ENCODE peak calls at places on chromosomes 3 and 15, in five cellular contexts. One of them, this sample, is unnamed.

GRCh38 chr3:117600112-117600511 is 890.5 kb downstream of the TUSC7 start:
- ATAC-seq in HepG2: no peak
- ATAC-seq in K562: no peak
- ATAC-seq in upper lobe of left lung: peak; percentile 43
- ATAC-seq in GM12878: no peak
- ATAC-seq in this sample: no peak

GRCh38 chr3:100270218-100270588 is 9.4 kb downstream of the TBC1D23 start:
- ATAC-seq in HepG2: no peak
- ATAC-seq in K562: peak; percentile 74
- ATAC-seq in upper lobe of left lung: no peak
- ATAC-seq in GM12878: peak; percentile 64
- ATAC-seq in this sample: no peak

GRCh38 chr3:130386604-130387263 is 41.3 kb downstream of the COL6A5 start:
- ATAC-seq in GM12878: no peak
- ATAC-seq in HepG2: no peak
- ATAC-seq in K562: peak; percentile 86
- ATAC-seq in upper lobe of left lung: no peak
- ATAC-seq in this sample: no peak

GRCh38 chr3:129517516-129517915 is 10.9 kb upstream of the RHO start:
- ATAC-seq in K562: no peak
- ATAC-seq in upper lobe of left lung: no peak
- ATAC-seq in GM12878: no peak
- ATAC-seq in HepG2: peak; percentile 11
- ATAC-seq in this sample: no peak

GRCh38 chr3:133588784-133589465 is 15.4 kb downstream of the CDV3 start:
- ATAC-seq in HepG2: no peak
- ATAC-seq in upper lobe of left lung: no peak
- ATAC-seq in K562: peak; percentile 23
- ATAC-seq in GM12878: peak; percentile 11
- ATAC-seq in this sample: no peak

GRCh38 chr3:101890716-101891115 is 41.4 kb downstream of the NFKBIZ start:
- ATAC-seq in upper lobe of left lung: no peak
- ATAC-seq in HepG2: no peak
- ATAC-seq in GM12878: peak; percentile 93
- ATAC-seq in K562: no peak
- ATAC-seq in this sample: no peak

GRCh38 chr3:172717493-172718088 is 6.7 kb upstream of the NCEH1 start:
- ATAC-seq in HepG2: peak; percentile 80
- ATAC-seq in upper lobe of left lung: no peak
- ATAC-seq in GM12878: peak; percentile 76
- ATAC-seq in K562: peak; percentile 82
- ATAC-seq in this sample: no peak

GRCh38 chr3:112773864-112774263 is 72.8 kb downstream of the CD200R1L start:
- ATAC-seq in K562: no peak
- ATAC-seq in upper lobe of left lung: no peak
- ATAC-seq in GM12878: peak; percentile 72
- ATAC-seq in HepG2: no peak
- ATAC-seq in this sample: no peak

GRCh38 chr3:128317698-128318231 is 148.9 kb downstream of the DNAJB8 start:
- ATAC-seq in GM12878: no peak
- ATAC-seq in upper lobe of left lung: no peak
- ATAC-seq in HepG2: no peak
- ATAC-seq in K562: no peak
- ATAC-seq in this sample: no peak

GRCh38 chr15:84098604-84099003 is 137.0 kb upstream of the GOLGA6L4 start:
- ATAC-seq in HepG2: no peak
- ATAC-seq in GM12878: no peak
- ATAC-seq in upper lobe of left lung: no peak
- ATAC-seq in K562: no peak
- ATAC-seq in this sample: no peak

GRCh38 chr3:64345351-64345750 is 120.1 kb upstream of the PRICKLE2 start:
- ATAC-seq in K562: no peak
- ATAC-seq in GM12878: no peak
- ATAC-seq in HepG2: no peak
- ATAC-seq in upper lobe of left lung: peak; percentile 80
- ATAC-seq in this sample: peak; percentile 76

GRCh38 chr3:51734572-51734907 is 27.7 kb downstream of the GRM2 start:
- ATAC-seq in K562: no peak
- ATAC-seq in HepG2: peak; percentile 58
- ATAC-seq in GM12878: no peak
- ATAC-seq in upper lobe of left lung: no peak
- ATAC-seq in this sample: no peak

GRCh38 chr3:99969133-99969532 is 145.2 kb downstream of the FILIP1L start:
- ATAC-seq in GM12878: no peak
- ATAC-seq in upper lobe of left lung: no peak
- ATAC-seq in K562: no peak
- ATAC-seq in HepG2: no peak
- ATAC-seq in this sample: no peak

GRCh38 chr3:105829879-105830622 is 38.8 kb downstream of the CBLB start:
- ATAC-seq in K562: no peak
- ATAC-seq in HepG2: no peak
- ATAC-seq in GM12878: no peak
- ATAC-seq in upper lobe of left lung: no peak
- ATAC-seq in this sample: no peak

GRCh38 chr3:114128231-114128630 is 50.6 kb downstream of the DRD3 start:
- ATAC-seq in upper lobe of left lung: no peak
- ATAC-seq in GM12878: no peak
- ATAC-seq in HepG2: no peak
- ATAC-seq in K562: no peak
- ATAC-seq in this sample: no peak

GRCh38 chr3:196518999-196519737 is 4.0 kb upstream of the SMCO1 start:
- ATAC-seq in HepG2: peak; percentile 96
- ATAC-seq in K562: peak; percentile 89
- ATAC-seq in upper lobe of left lung: no peak
- ATAC-seq in GM12878: peak; percentile 90
- ATAC-seq in this sample: peak; percentile 76

GRCh38 chr3:124741027-124741426 is 10.8 kb downstream of the UMPS start:
- ATAC-seq in upper lobe of left lung: no peak
- ATAC-seq in HepG2: no peak
- ATAC-seq in GM12878: no peak
- ATAC-seq in K562: no peak
- ATAC-seq in this sample: no peak

GRCh38 chr3:124745756-124746155 is 15.5 kb downstream of the UMPS start:
- ATAC-seq in K562: no peak
- ATAC-seq in HepG2: no peak
- ATAC-seq in upper lobe of left lung: no peak
- ATAC-seq in GM12878: no peak
- ATAC-seq in this sample: no peak

GRCh38 chr3:124747111-124747981 is 17.1 kb downstream of the UMPS start:
- ATAC-seq in HepG2: peak; percentile 52
- ATAC-seq in K562: peak; percentile 37
- ATAC-seq in upper lobe of left lung: peak; percentile 68
- ATAC-seq in GM12878: no peak
- ATAC-seq in this sample: no peak

GRCh38 chr3:124748560-124749198 is 18.4 kb downstream of the UMPS start:
- ATAC-seq in upper lobe of left lung: no peak
- ATAC-seq in K562: peak; percentile 65
- ATAC-seq in HepG2: peak; percentile 68
- ATAC-seq in GM12878: no peak
- ATAC-seq in this sample: no peak

GRCh38 chr3:124745092-124745491 is 14.8 kb downstream of the UMPS start:
- ATAC-seq in K562: no peak
- ATAC-seq in upper lobe of left lung: no peak
- ATAC-seq in HepG2: no peak
- ATAC-seq in GM12878: no peak
- ATAC-seq in this sample: no peak
- TF ChIP-seq EP300 in K562: no peak
- TF ChIP-seq EP300 in upper lobe of left lung: no peak
- TF ChIP-seq EP300 in HepG2: no peak
- TF ChIP-seq EP300 in GM12878: no peak
- TF ChIP-seq EP300 in this sample: no peak

GRCh38 chr3:43349759-43350158 is 63.4 kb downstream of the SNRK start:
- ATAC-seq in upper lobe of left lung: no peak
- ATAC-seq in K562: no peak
- ATAC-seq in GM12878: no peak
- ATAC-seq in HepG2: no peak
- ATAC-seq in this sample: no peak
- H3K9me3 ChIP-seq in upper lobe of left lung: peaks cover 15% of the 10 kb centered on the region
- H3K9me3 ChIP-seq in K562: peaks cover 1% of the 10 kb centered on the region
- H3K9me3 ChIP-seq in GM12878: no peaks in the 10 kb centered on the region
- H3K9me3 ChIP-seq in HepG2: peaks cover 6% of the 10 kb centered on the region
- H3K9me3 ChIP-seq in this sample: no peaks in the 10 kb centered on the region

GRCh38 chr15:90911906-90912769 is 9.0 kb downstream of the MAN2A2 start:
- ATAC-seq in GM12878: no peak
- ATAC-seq in upper lobe of left lung: no peak
- ATAC-seq in K562: no peak
- ATAC-seq in HepG2: no peak
- ATAC-seq in this sample: no peak
- H3K36me3 ChIP-seq in GM12878: peaks cover 15% of the 10 kb centered on the region
- H3K36me3 ChIP-seq in upper lobe of left lung: peaks cover 59% of the 10 kb centered on the region
- H3K36me3 ChIP-seq in K562: peaks cover 96% of the 10 kb centered on the region
- H3K36me3 ChIP-seq in HepG2: peaks cover 23% of the 10 kb centered on the region
- H3K36me3 ChIP-seq in this sample: peaks cover 100% of the 10 kb centered on the region

DNA sequence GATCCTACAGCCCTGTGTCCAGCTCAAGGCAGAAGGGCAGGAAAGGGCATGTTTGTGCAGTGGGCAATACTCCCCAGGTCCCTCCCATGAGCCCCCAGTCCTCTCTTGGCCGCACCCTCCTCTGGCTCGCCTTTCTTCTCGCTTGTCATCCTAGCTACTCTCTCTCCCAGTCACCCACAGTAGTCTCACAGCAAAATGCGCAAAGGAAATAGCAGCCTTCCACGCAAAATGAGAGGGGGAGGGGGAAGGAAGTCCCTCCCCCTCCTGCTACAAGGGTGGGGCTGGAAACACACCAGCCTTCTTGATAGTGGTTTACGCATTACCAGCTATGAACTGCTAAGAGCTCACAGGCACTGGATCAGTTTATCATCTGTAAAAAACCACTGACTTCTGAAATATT is 83.8 kb downstream of the GADL1 start:
- ATAC-seq in HepG2: no peak
- ATAC-seq in GM12878: no peak
- ATAC-seq in upper lobe of left lung: no peak
- ATAC-seq in K562: no peak
- ATAC-seq in this sample: peak; percentile 63
- TF ChIP-seq EP300 in HepG2: no peak
- TF ChIP-seq EP300 in GM12878: no peak
- TF ChIP-seq EP300 in upper lobe of left lung: no peak
- TF ChIP-seq EP300 in K562: no peak
- TF ChIP-seq EP300 in this sample: no peak

GRCh38 chr3:156826144-156826895 is at the start of gene LEKR1:
- ATAC-seq in HepG2: peak; percentile 88
- ATAC-seq in K562: peak; percentile 90
- ATAC-seq in upper lobe of left lung: peak; percentile 96
- ATAC-seq in GM12878: peak; percentile 89
- ATAC-seq in this sample: peak; percentile 93
- H3K9me3 ChIP-seq in HepG2: no peaks in the 10 kb centered on the region
- H3K9me3 ChIP-seq in K562: no peaks in the 10 kb centered on the region
- H3K9me3 ChIP-seq in upper lobe of left lung: no peaks in the 10 kb centered on the region
- H3K9me3 ChIP-seq in GM12878: no peaks in the 10 kb centered on the region
- H3K9me3 ChIP-seq in this sample: no peaks in the 10 kb centered on the region

DNA sequence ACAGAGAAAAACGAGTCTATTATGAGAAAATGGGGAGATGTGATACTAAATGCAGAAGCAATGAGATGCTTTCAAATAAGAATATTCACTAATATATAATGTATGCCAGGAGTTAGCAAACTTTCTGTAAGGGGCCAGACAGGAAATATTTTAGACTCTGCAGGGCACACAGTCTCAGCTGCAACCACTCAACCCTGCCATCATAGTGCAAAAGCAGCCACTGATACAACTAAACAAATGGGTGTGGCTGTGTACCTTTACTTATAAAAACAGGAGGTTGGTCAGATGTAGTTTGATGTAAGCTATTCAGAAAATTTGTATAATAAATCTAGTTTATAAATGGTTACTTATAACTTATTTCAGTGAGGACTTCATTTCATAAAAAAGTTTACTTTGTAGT is 78.1 kb downstream of the FBXL22 start:
- ATAC-seq in K562: no peak
- ATAC-seq in GM12878: no peak
- ATAC-seq in upper lobe of left lung: no peak
- ATAC-seq in HepG2: no peak
- ATAC-seq in this sample: no peak
- H3K36me3 ChIP-seq in K562: peaks cover 88% of the 10 kb centered on the region
- H3K36me3 ChIP-seq in GM12878: peaks cover 23% of the 10 kb centered on the region
- H3K36me3 ChIP-seq in upper lobe of left lung: peaks cover 11% of the 10 kb centered on the region
- H3K36me3 ChIP-seq in HepG2: peaks cover 3% of the 10 kb centered on the region
- H3K36me3 ChIP-seq in this sample: no peaks in the 10 kb centered on the region

DNA sequence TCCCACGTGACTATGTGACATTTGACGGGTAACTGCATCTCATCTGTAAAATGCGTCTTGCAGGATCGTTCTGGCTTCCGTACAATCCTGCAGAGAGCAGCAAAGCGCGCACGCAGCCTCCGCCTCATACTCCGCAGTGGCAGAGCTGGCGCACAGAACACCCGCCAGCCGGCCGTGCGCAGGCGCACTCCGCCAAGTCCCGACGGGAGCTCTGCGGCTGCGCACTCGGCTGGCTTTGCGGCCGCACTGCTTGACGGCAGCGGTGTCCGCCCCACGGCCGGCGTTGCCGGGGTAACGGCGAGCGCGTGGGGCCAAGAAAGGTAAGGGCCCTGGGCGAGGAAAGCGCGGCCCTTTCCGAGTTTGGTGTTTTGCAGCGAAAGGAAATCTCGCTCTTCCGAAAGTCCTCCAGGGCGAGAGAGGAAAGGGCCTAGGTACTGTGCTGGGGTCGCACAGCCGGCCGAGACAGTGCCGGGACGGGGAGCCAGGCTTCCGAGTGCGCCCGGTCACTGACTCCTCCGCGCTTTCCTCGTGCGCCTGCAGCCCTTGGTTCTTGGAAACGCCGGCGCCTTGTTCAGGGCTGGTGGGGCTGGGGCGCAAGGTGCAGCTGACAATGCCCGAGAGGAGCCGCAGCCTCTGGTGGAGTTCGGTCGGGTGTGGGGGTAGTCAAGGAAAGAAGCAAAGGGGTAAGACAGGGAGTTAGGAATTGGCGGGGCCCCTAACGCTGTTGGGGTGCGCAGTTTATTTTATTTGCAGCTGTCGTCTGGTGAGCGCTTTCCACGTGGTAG is at the start of gene TSEN2:
- ATAC-seq in HepG2: peak; percentile 95
- ATAC-seq in GM12878: peak; percentile 96
- ATAC-seq in K562: peak; percentile 96
- ATAC-seq in upper lobe of left lung: peak; percentile 97
- ATAC-seq in this sample: peak; percentile 97
- TF ChIP-seq EP300 in HepG2: no peak
- TF ChIP-seq EP300 in GM12878: no peak
- TF ChIP-seq EP300 in K562: peak; percentile 6
- TF ChIP-seq EP300 in upper lobe of left lung: no peak
- TF ChIP-seq EP300 in this sample: no peak

GRCh38 chr15:25170781-25171110 is 216.0 kb downstream of the SNRPN start:
- ATAC-seq in HepG2: no peak
- ATAC-seq in upper lobe of left lung: no peak
- ATAC-seq in K562: no peak
- ATAC-seq in GM12878: no peak
- ATAC-seq in this sample: no peak

GRCh38 chr15:25171111-25171811 is 216.5 kb downstream of the SNRPN start:
- ATAC-seq in upper lobe of left lung: peak; percentile 1
- ATAC-seq in GM12878: no peak
- ATAC-seq in HepG2: no peak
- ATAC-seq in K562: no peak
- ATAC-seq in this sample: no peak

GRCh38 chr15:25172691-25173090 is 217.9 kb downstream of the SNRPN start:
- ATAC-seq in HepG2: no peak
- ATAC-seq in upper lobe of left lung: no peak
- ATAC-seq in GM12878: no peak
- ATAC-seq in K562: no peak
- ATAC-seq in this sample: no peak

GRCh38 chr15:25173241-25174028 is 218.6 kb downstream of the SNRPN start:
- ATAC-seq in HepG2: no peak
- ATAC-seq in upper lobe of left lung: no peak
- ATAC-seq in K562: no peak
- ATAC-seq in GM12878: no peak
- ATAC-seq in this sample: no peak

GRCh38 chr15:25171856-25172687 is 217.3 kb downstream of the SNRPN start:
- ATAC-seq in upper lobe of left lung: peak; percentile 3
- ATAC-seq in HepG2: no peak
- ATAC-seq in GM12878: no peak
- ATAC-seq in K562: no peak
- ATAC-seq in this sample: no peak
- H3K9me3 ChIP-seq in upper lobe of left lung: peaks cover 46% of the 10 kb centered on the region
- H3K9me3 ChIP-seq in HepG2: peaks cover 85% of the 10 kb centered on the region
- H3K9me3 ChIP-seq in GM12878: no peaks in the 10 kb centered on the region
- H3K9me3 ChIP-seq in K562: no peaks in the 10 kb centered on the region
- H3K9me3 ChIP-seq in this sample: no peaks in the 10 kb centered on the region